ENCODE peak calls at places on chromosome 2, in five cellular contexts. D, C, B, R and U are unnamed samples.

GRCh38 chr2:46493241-46493970 is 14.0 kb downstream of the TMEM247 start:
- DNase-seq in D (no peak), C (no peak), B (peak; percentile 24), R (no peak), U (no peak)

GRCh38 chr2:201235865-201236811 is 24.2 kb upstream of the CASP8 start:
- DNase-seq in D (no peak), C (peak; percentile 30), B (peak; percentile 78), R (peak; percentile 64), U (no peak)

GRCh38 chr2:220930542-220931076 is 641.5 kb downstream of the EPHA4 start:
- DNase-seq in D (no peak), C (no peak), B (no peak), R (no peak), U (no peak)

GRCh38 chr2:144628566-144628965 is 108.6 kb upstream of the ZEB2 start:
- DNase-seq in D (no peak), C (no peak), B (no peak), R (no peak), U (no peak)

GRCh38 chr2:69890881-69891280 is 2.9 kb upstream of the SNRNP27 start:
- DNase-seq in D (no peak), C (no peak), B (no peak), R (no peak), U (no peak)

GRCh38 chr2:240934701-240935100 is 28.6 kb downstream of the CROCC2 start:
- DNase-seq in D (peak; percentile 50), C (no peak), B (no peak), R (no peak), U (no peak)

GRCh38 chr2:9390991-9391390 is 32.3 kb downstream of the ITGB1BP1 start:
- DNase-seq in D (peak; percentile 29), C (no peak), B (no peak), R (no peak), U (no peak)

GRCh38 chr2:137946227-137946626 is 18.0 kb upstream of the HNMT start:
- DNase-seq in D (no peak), C (no peak), B (no peak), R (no peak), U (no peak)

GRCh38 chr2:85792783-85793441 is 39.1 kb downstream of the ATOH8 start:
- DNase-seq in D (peak; percentile 60), C (no peak), B (no peak), R (peak; percentile 37), U (no peak)

GRCh38 chr2:236089271-236090026 is 78.7 kb downstream of the GBX2 start:
- DNase-seq in D (no peak), C (no peak), B (no peak), R (no peak), U (no peak)

GRCh38 chr2:46555011-46555410 is 75.6 kb downstream of the TMEM247 start:
- DNase-seq in D (no peak), C (no peak), B (no peak), R (no peak), U (no peak)

GRCh38 chr2:172339431-172340010 is 87.9 kb upstream of the ITGA6 start:
- DNase-seq in D (no peak), C (no peak), B (no peak), R (no peak), U (no peak)

GRCh38 chr2:119711352-119711751 is 32.4 kb downstream of the TMEM177 start:
- DNase-seq in D (no peak), C (no peak), B (no peak), R (no peak), U (no peak)

GRCh38 chr2:234100686-234101085 is 50.2 kb downstream of the SPP2 start:
- DNase-seq in D (no peak), C (no peak), B (no peak), R (no peak), U (no peak)

GRCh38 chr2:149738771-149739170 is 151.2 kb upstream of the MMADHC start:
- DNase-seq in D (no peak), C (no peak), B (no peak), R (no peak), U (no peak)

GRCh38 chr2:179917272-179917671 is 55.9 kb upstream of the ZNF385B start:
- DNase-seq in D (no peak), C (no peak), B (no peak), R (no peak), U (no peak)
- H3K4me1 ChIP-seq in D (no peaks in the 10 kb centered on the region), C (no peaks in the 10 kb centered on the region), B (peaks cover 17% of the 10 kb centered on the region), R (no peaks in the 10 kb centered on the region), U (no peaks in the 10 kb centered on the region)

DNA sequence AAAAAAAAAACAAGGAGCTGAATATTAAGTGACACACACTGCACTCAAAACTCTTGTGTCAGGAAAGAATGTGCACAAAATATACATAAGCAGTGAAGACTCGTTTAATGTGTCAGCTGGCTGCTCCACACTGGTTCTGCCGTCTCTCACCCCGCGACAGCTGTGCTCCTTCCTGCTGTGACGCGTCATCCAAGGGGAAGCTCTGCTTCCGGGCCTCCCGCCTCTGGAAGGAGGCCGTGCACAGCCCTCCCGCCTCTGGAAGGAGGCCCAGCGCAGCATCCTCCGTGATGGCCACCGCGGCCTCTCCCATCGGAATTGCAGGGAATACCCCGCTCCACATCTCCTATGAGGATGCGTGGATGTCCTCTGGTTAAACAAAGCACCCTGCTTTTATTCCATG is 151.0 kb downstream of the HDAC4 start:
- DNase-seq in D (no peak), C (no peak), B (no peak), R (peak; percentile 71), U (no peak)
- H3K27ac ChIP-seq in D (peak overlapping the region; percentile 46), C (no peak overlapping the region), B (no peak overlapping the region), R (no peak overlapping the region), U (no peak overlapping the region)

GRCh38 chr2:26016012-26016742 is 17.7 kb upstream of the RAB10 start:
- DNase-seq in D (no peak), C (no peak), B (no peak), R (no peak), U (no peak)
- H3K36me3 ChIP-seq in D (no peaks in the 10 kb centered on the region), C (no peaks in the 10 kb centered on the region), B (no peaks in the 10 kb centered on the region), R (no peaks in the 10 kb centered on the region), U (no peaks in the 10 kb centered on the region)

GRCh38 chr2:127143851-127144782 is 37.2 kb upstream of the BIN1 start:
- DNase-seq in D (no peak), C (no peak), B (no peak), R (no peak), U (no peak)

GRCh38 chr2:127146820-127147502 is 40.0 kb upstream of the BIN1 start:
- DNase-seq in D (no peak), C (no peak), B (no peak), R (no peak), U (no peak)

GRCh38 chr2:127142663-127143630 is 36.0 kb upstream of the BIN1 start:
- DNase-seq in D (no peak), C (no peak), B (no peak), R (no peak), U (no peak)

GRCh38 chr2:127146071-127146725 is 39.2 kb upstream of the BIN1 start:
- DNase-seq in D (no peak), C (no peak), B (no peak), R (no peak), U (no peak)

GRCh38 chr2:127145255-127145899 is 38.4 kb upstream of the BIN1 start:
- DNase-seq in D (no peak), C (no peak), B (no peak), R (no peak), U (no peak)
- H3K4me1 ChIP-seq in D (no peaks in the 10 kb centered on the region), C (peaks cover 7% of the 10 kb centered on the region), B (peaks cover 12% of the 10 kb centered on the region), R (no peaks in the 10 kb centered on the region), U (no peaks in the 10 kb centered on the region)

GRCh38 chr2:287471-287885 is 413 bp downstream of the ALKAL2 start:
- DNase-seq in D (peak; percentile 88), C (no peak), B (peak; percentile 50), R (peak; percentile 59), U (no peak)
- H3K27ac ChIP-seq in D (peak overlapping the region; percentile 76), C (peak overlapping the region; percentile 70), B (no peak overlapping the region), R (peak overlapping the region; percentile 79), U (no peak overlapping the region)